ENCODE peak calls at places on chromosomes 1 and 21, in four cellular contexts. Z, G, P and R are unnamed samples.

GRCh38 chr1:27970401-27970800 is 10.6 kb downstream of the XKR8 start:
- DNase-seq in Z (no peak), G (no peak), P (no peak), R (no peak)

GRCh38 chr1:219555031-219555667 is 57.8 kb downstream of the ZC3H11B start:
- DNase-seq in Z (no peak), G (no peak), P (no peak), R (no peak)

GRCh38 chr1:187244623-187245022 is 415.9 kb downstream of the PLA2G4A start:
- DNase-seq in Z (no peak), G (no peak), P (no peak), R (no peak)

GRCh38 chr1:58158006-58158405 is 388.5 kb downstream of the OMA1 start:
- DNase-seq in Z (no peak), G (no peak), P (no peak), R (no peak)

GRCh38 chr1:154155282-154155681 is 409 bp upstream of the NUP210L start:
- DNase-seq in Z (no peak), G (no peak), P (no peak), R (no peak)

GRCh38 chr1:1295154-1295923 is 12.4 kb downstream of the ACAP3 start:
- DNase-seq in Z (peak; percentile 78), G (no peak), P (no peak), R (no peak)

GRCh38 chr1:67558449-67559193 is 126.4 kb upstream of the GADD45A start:
- DNase-seq in Z (no peak), G (no peak), P (no peak), R (no peak)

GRCh38 chr1:5566924-5567323 is 425.3 kb downstream of the NPHP4 start:
- DNase-seq in Z (no peak), G (no peak), P (no peak), R (no peak)

GRCh38 chr1:187027259-187027658 is 198.5 kb downstream of the PLA2G4A start:
- DNase-seq in Z (no peak), G (no peak), P (no peak), R (no peak)

GRCh38 chr21:45592208-45592619 is 50.0 kb upstream of the SLC19A1 start:
- DNase-seq in Z (no peak), G (no peak), P (no peak), R (no peak)

GRCh38 chr21:45251635-45252447 is 35.9 kb downstream of the POFUT2 start:
- DNase-seq in Z (no peak), G (no peak), P (no peak), R (no peak)

GRCh38 chr1:61192666-61193325 is 110.4 kb downstream of the NFIA start:
- DNase-seq in Z (no peak), G (no peak), P (no peak), R (no peak)

GRCh38 chr1:211415700-211416099 is 76.3 kb downstream of the RD3 start:
- DNase-seq in Z (no peak), G (no peak), P (no peak), R (no peak)

GRCh38 chr1:26546819-26547218 is 17.3 kb downstream of the RPS6KA1 start:
- DNase-seq in Z (no peak), G (no peak), P (no peak), R (no peak)

GRCh38 chr1:7262611-7263010 is 477.4 kb downstream of the CAMTA1 start:
- DNase-seq in Z (no peak), G (no peak), P (no peak), R (no peak)

GRCh38 chr1:211924256-211924655 is 93.7 kb upstream of the LPGAT1 start:
- DNase-seq in Z (peak; percentile 53), G (no peak), P (no peak), R (no peak)

GRCh38 chr1:229087339-229087738 is 183.6 kb upstream of the RAB4A start:
- DNase-seq in Z (no peak), G (no peak), P (no peak), R (no peak)

GRCh38 chr1:6578624-6579373 is 995 bp upstream of the ZBTB48 start:
- DNase-seq in Z (no peak), G (no peak), P (no peak), R (no peak)

GRCh38 chr1:93607814-93608187 is 73.8 kb downstream of the BCAR3 start:
- DNase-seq in Z (no peak), G (no peak), P (no peak), R (no peak)

GRCh38 chr1:154352245-154352580 is 26.9 kb downstream of the ATP8B2 start:
- DNase-seq in Z (no peak), G (no peak), P (no peak), R (no peak)

GRCh38 chr21:8989883-8990325 is 1531.5 kb upstream of the TPTE start:
- DNase-seq in Z (peak; percentile 52), G (no peak), P (no peak), R (no peak)

GRCh38 chr1:178727014-178727895 is 2.2 kb downstream of the RALGPS2 start:
- DNase-seq in Z (no peak), G (no peak), P (no peak), R (no peak)

GRCh38 chr1:1073743-1074587 is at the start of gene RNF223:
- DNase-seq in Z (peak; percentile 86), G (no peak), P (no peak), R (no peak)

GRCh38 chr1:153805042-153805745 is 30.0 kb downstream of the SLC27A3 start:
- DNase-seq in Z (no peak), G (peak; percentile 45), P (peak; percentile 95), R (no peak)

GRCh38 chr1:25907473-25908058 is 1.3 kb upstream of the STMN1 start:
- DNase-seq in Z (no peak), G (no peak), P (no peak), R (no peak)

GRCh38 chr21:35976481-35976880 is 83.8 kb downstream of the SETD4 start:
- DNase-seq in Z (no peak), G (no peak), P (no peak), R (no peak)

GRCh38 chr1:47262787-47263413 is 30.9 kb upstream of the TAL1 start:
- DNase-seq in Z (no peak), G (peak; percentile 14), P (no peak), R (peak; percentile 44)

GRCh38 chr1:65006806-65007205 is 40.5 kb upstream of the JAK1 start:
- DNase-seq in Z (no peak), G (no peak), P (no peak), R (no peak)

GRCh38 chr1:212288614-212289013 is 3.4 kb downstream of the PPP2R5A start:
- DNase-seq in Z (no peak), G (no peak), P (no peak), R (no peak)

GRCh38 chr1:34547043-34547674 is 207.7 kb upstream of the GJB5 start:
- DNase-seq in Z (no peak), G (no peak), P (no peak), R (peak; percentile 5)

GRCh38 chr21:39523930-39524329 is 72.2 kb downstream of the SH3BGR start:
- DNase-seq in Z (no peak), G (no peak), P (no peak), R (no peak)

GRCh38 chr1:56525463-56526155 is 53.8 kb downstream of the PLPP3 start:
- DNase-seq in Z (no peak), G (no peak), P (peak; percentile 92), R (no peak)

GRCh38 chr21:42671778-42672593 is 18.6 kb downstream of the PDE9A start:
- DNase-seq in Z (no peak), G (no peak), P (no peak), R (no peak)

GRCh38 chr1:39671433-39671792 is 494 bp downstream of the NT5C1A start:
- DNase-seq in Z (peak; percentile 85), G (no peak), P (no peak), R (no peak)

GRCh38 chr1:177211231-177211630 is 40.5 kb downstream of the BRINP2 start:
- DNase-seq in Z (no peak), G (no peak), P (no peak), R (no peak)

GRCh38 chr1:106360252-106360651 is 696.2 kb upstream of the PRMT6 start:
- DNase-seq in Z (no peak), G (no peak), P (no peak), R (no peak)
- TF ChIP-seq CTCF in Z (no peak), G (no peak), P (no peak), R (peak; percentile 49)

GRCh38 chr21:38220270-38220737 is 36.5 kb upstream of the KCNJ15 start:
- DNase-seq in Z (no peak), G (no peak), P (no peak), R (no peak)

GRCh38 chr21:38221594-38221993 is 35.2 kb upstream of the KCNJ15 start:
- DNase-seq in Z (no peak), G (no peak), P (no peak), R (no peak)

GRCh38 chr21:38223893-38224540 is 32.8 kb upstream of the KCNJ15 start:
- DNase-seq in Z (no peak), G (no peak), P (no peak), R (no peak)

GRCh38 chr21:38219049-38219628 is 37.7 kb upstream of the KCNJ15 start:
- DNase-seq in Z (no peak), G (peak; percentile 36), P (peak; percentile 85), R (peak; percentile 75)
- TF ChIP-seq CTCF in Z (peak; percentile 93), G (peak; percentile 96), P (peak; percentile 97), R (peak; percentile 92)

DNA sequence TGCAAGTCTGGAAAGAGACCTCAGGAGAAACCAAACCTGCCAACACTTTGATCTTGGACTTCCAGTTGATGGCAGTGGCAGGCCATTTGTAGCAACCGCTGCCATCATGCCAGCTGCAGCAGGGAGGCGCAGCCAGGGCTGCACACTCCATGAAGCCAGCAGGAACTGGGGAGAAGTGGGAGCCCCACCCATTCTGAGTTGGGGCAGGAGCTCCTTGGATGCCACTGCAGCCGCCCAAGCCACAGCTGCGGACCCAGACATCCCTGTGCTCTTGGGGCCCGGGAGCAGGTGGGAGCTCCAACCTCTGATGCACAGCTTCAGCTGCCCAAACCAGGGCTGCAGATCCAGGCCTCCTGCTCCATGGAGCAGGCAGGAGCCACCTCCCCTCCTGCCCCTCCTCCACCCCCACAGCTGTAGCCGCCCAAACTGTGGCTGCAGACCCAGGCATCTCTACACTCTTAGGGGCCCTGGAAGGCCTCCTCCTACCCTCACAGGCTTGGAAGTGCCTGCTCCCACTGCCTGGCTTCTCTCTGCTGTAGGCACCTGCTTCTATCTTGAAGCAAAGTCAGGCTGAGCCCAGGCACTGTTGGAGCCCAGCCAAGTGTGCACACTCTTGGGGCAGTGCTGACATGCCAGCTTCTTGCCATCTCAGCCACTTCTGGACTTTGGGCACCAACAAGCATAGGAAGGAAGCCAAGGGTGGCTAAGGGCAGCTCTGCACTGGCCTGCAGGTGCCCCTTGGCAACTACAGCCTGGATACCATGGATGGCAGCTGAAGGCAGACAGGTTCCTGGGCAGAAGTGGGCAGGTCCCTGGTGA is 20.0 kb upstream of the DISP1 start:
- DNase-seq in Z (peak; percentile 70), G (no peak), P (no peak), R (no peak)
- TF ChIP-seq CTCF in Z (no peak), G (peak; percentile 35), P (no peak), R (no peak)

DNA sequence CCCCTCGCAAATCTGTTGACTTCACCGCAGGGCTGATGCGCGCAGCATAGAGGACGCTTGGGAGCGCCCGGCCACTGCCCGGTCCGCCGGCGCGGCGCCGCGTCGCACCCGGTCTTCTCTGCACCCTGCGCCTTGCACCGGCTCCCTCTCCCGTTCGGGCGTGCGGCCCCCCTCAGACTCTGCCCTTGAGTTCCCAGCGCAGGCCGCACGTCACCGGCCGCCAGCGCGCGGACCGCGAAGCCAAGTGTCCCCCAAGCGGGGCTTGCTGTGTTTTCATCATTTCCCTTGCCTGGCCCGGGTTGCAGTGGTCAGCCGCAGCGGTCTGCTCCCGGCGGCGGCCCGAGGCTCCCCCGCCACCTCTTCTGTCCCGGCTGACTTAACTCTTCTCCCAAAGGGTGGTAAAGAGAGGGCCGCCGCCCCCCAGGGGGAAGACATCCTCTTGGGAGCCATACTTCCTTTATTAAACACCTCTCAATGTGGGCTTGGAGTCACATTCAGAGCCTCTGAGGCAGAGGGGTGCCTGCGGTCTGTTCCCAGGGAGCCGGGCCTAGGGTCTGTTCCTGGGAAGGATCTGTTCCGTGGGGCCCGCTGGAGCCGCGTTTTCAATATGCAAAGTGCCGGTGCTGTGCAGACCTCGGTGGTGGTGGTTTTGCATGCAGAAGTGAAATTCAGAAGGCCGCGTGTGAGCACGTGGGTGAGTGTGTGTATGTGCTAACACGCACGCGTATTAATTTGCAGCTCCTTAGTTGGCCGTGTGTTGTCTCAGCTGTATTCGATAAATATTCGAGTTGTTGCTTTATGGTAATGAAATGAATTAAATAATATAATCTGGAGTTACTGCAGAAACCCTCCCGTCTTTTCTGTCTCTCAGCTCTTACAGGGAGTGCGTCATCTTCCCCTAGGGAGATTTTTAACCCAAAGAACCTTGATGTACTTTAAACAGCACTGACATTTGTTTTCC is 17.6 kb downstream of the PBX1 start:
- DNase-seq in Z (peak; percentile 79), G (peak; percentile 42), P (no peak), R (peak; percentile 11)
- TF ChIP-seq CTCF in Z (no peak), G (no peak), P (no peak), R (no peak)